ENCODE peak calls at places on chromosomes 2 and 18, in ten cellular contexts. One of them, this sample, is unnamed.

GRCh38 chr2:33730193-33730592 is 131.1 kb upstream of the FAM98A start:
- DNase-seq in CD8-positive, alpha-beta T cell: no peak
- DNase-seq in B cell: no peak
- DNase-seq in upper lobe of right lung: no peak
- DNase-seq in tibial nerve: no peak
- DNase-seq in heart right ventricle: no peak
- DNase-seq in glomerular endothelial cell: no peak
- DNase-seq in WTC11: no peak
- DNase-seq in CD8-positive, alpha-beta memory T cell: no peak
- DNase-seq in hypothalamus: no peak
- DNase-seq in this sample: no peak

GRCh38 chr2:46548103-46548486 is 68.7 kb downstream of the TMEM247 start:
- DNase-seq in CD8-positive, alpha-beta memory T cell: no peak
- DNase-seq in WTC11: no peak
- DNase-seq in tibial nerve: no peak
- DNase-seq in heart right ventricle: peak
- DNase-seq in hypothalamus: no peak
- DNase-seq in CD8-positive, alpha-beta T cell: no peak
- DNase-seq in upper lobe of right lung: peak
- DNase-seq in glomerular endothelial cell: no peak
- DNase-seq in B cell: peak
- DNase-seq in this sample: no peak

GRCh38 chr2:82320296-82320695 is 2015.7 kb upstream of the LRRTM1 start:
- DNase-seq in CD8-positive, alpha-beta memory T cell: no peak
- DNase-seq in tibial nerve: no peak
- DNase-seq in B cell: no peak
- DNase-seq in heart right ventricle: no peak
- DNase-seq in glomerular endothelial cell: no peak
- DNase-seq in upper lobe of right lung: no peak
- DNase-seq in WTC11: no peak
- DNase-seq in hypothalamus: no peak
- DNase-seq in CD8-positive, alpha-beta T cell: no peak
- DNase-seq in this sample: no peak

GRCh38 chr18:77118256-77119090 is 14.1 kb downstream of the MBP start:
- DNase-seq in CD8-positive, alpha-beta memory T cell: no peak
- DNase-seq in CD8-positive, alpha-beta T cell: no peak
- DNase-seq in hypothalamus: no peak
- DNase-seq in B cell: no peak
- DNase-seq in tibial nerve: no peak
- DNase-seq in heart right ventricle: no peak
- DNase-seq in glomerular endothelial cell: no peak
- DNase-seq in upper lobe of right lung: no peak
- DNase-seq in WTC11: no peak
- DNase-seq in this sample: no peak

GRCh38 chr2:28163627-28164279 is 228.9 kb upstream of the FOSL2 start:
- DNase-seq in tibial nerve: no peak
- DNase-seq in upper lobe of right lung: no peak
- DNase-seq in CD8-positive, alpha-beta T cell: no peak
- DNase-seq in CD8-positive, alpha-beta memory T cell: no peak
- DNase-seq in WTC11: no peak
- DNase-seq in B cell: no peak
- DNase-seq in hypothalamus: no peak
- DNase-seq in heart right ventricle: no peak
- DNase-seq in glomerular endothelial cell: no peak
- DNase-seq in this sample: no peak

GRCh38 chr2:128346291-128346690 is 27.6 kb upstream of the HS6ST1 start:
- DNase-seq in WTC11: no peak
- DNase-seq in CD8-positive, alpha-beta memory T cell: no peak
- DNase-seq in B cell: no peak
- DNase-seq in tibial nerve: no peak
- DNase-seq in CD8-positive, alpha-beta T cell: no peak
- DNase-seq in glomerular endothelial cell: no peak
- DNase-seq in heart right ventricle: no peak
- DNase-seq in hypothalamus: no peak
- DNase-seq in upper lobe of right lung: no peak
- DNase-seq in this sample: no peak

GRCh38 chr2:71466301-71467179 is 13.2 kb downstream of the DYSF start:
- DNase-seq in tibial nerve: no peak
- DNase-seq in WTC11: peak
- DNase-seq in CD8-positive, alpha-beta T cell: no peak
- DNase-seq in glomerular endothelial cell: no peak
- DNase-seq in B cell: peak
- DNase-seq in heart right ventricle: peak
- DNase-seq in upper lobe of right lung: peak
- DNase-seq in CD8-positive, alpha-beta memory T cell: no peak
- DNase-seq in hypothalamus: no peak
- DNase-seq in this sample: peak

GRCh38 chr18:61541673-61542072 is 208.4 kb downstream of the CDH20 start:
- DNase-seq in WTC11: no peak
- DNase-seq in CD8-positive, alpha-beta T cell: no peak
- DNase-seq in B cell: no peak
- DNase-seq in glomerular endothelial cell: no peak
- DNase-seq in hypothalamus: no peak
- DNase-seq in CD8-positive, alpha-beta memory T cell: no peak
- DNase-seq in upper lobe of right lung: no peak
- DNase-seq in tibial nerve: no peak
- DNase-seq in heart right ventricle: no peak
- DNase-seq in this sample: no peak

GRCh38 chr2:194819367-194819766 is 837.7 kb upstream of the SLC39A10 start:
- DNase-seq in CD8-positive, alpha-beta T cell: no peak
- DNase-seq in B cell: no peak
- DNase-seq in CD8-positive, alpha-beta memory T cell: no peak
- DNase-seq in glomerular endothelial cell: peak
- DNase-seq in tibial nerve: no peak
- DNase-seq in heart right ventricle: no peak
- DNase-seq in hypothalamus: no peak
- DNase-seq in upper lobe of right lung: no peak
- DNase-seq in WTC11: no peak
- DNase-seq in this sample: no peak

GRCh38 chr18:1252534-1252933 is 347.9 kb downstream of the ADCYAP1 start:
- DNase-seq in tibial nerve: no peak
- DNase-seq in CD8-positive, alpha-beta T cell: no peak
- DNase-seq in glomerular endothelial cell: no peak
- DNase-seq in CD8-positive, alpha-beta memory T cell: no peak
- DNase-seq in B cell: no peak
- DNase-seq in heart right ventricle: no peak
- DNase-seq in WTC11: no peak
- DNase-seq in upper lobe of right lung: no peak
- DNase-seq in hypothalamus: no peak
- DNase-seq in this sample: no peak

GRCh38 chr18:39911716-39912115 is 2043.3 kb upstream of the PIK3C3 start:
- DNase-seq in CD8-positive, alpha-beta memory T cell: no peak
- DNase-seq in WTC11: no peak
- DNase-seq in tibial nerve: no peak
- DNase-seq in CD8-positive, alpha-beta T cell: no peak
- DNase-seq in glomerular endothelial cell: no peak
- DNase-seq in heart right ventricle: no peak
- DNase-seq in B cell: no peak
- DNase-seq in hypothalamus: no peak
- DNase-seq in upper lobe of right lung: no peak
- DNase-seq in this sample: no peak

GRCh38 chr2:140504596-140504995 is 1626.2 kb downstream of the LRP1B start:
- DNase-seq in heart right ventricle: no peak
- DNase-seq in hypothalamus: no peak
- DNase-seq in glomerular endothelial cell: no peak
- DNase-seq in B cell: no peak
- DNase-seq in WTC11: no peak
- DNase-seq in upper lobe of right lung: no peak
- DNase-seq in tibial nerve: no peak
- DNase-seq in CD8-positive, alpha-beta T cell: no peak
- DNase-seq in CD8-positive, alpha-beta memory T cell: no peak
- DNase-seq in this sample: no peak

This sample was measured in frontal cortex.